ENCODE peak calls at places on chromosomes 3 and 15, in ten cellular contexts. Z is GM23338, Y is endothelial cell of umbilical vein, U is K562, I is SK-N-SH, Q is GM12878, S is suprapubic skin, X is upper lobe of left lung, N is HepG2, J is breast epithelium. B is an unnamed sample.

GRCh38 chr3:194075802-194076460 is 60.0 kb upstream of the HES1 start:
- DNase-seq in Z (no peak), Y (no peak), U (peak), I (no peak), Q (no peak), S (no peak), X (no peak), N (peak), J (no peak), B (no peak)

GRCh38 chr15:66293085-66293418 is 316 bp upstream of the DIS3L start:
- DNase-seq in Z (no peak), Y (no peak), U (no peak), I (no peak), Q (no peak), S (peak), X (no peak), N (no peak), J (no peak), B (no peak)

GRCh38 chr3:73723596-73723995 is 98.9 kb upstream of the PDZRN3 start:
- DNase-seq in Z (no peak), Y (no peak), U (peak), I (no peak), Q (no peak), S (no peak), X (no peak), N (no peak), J (no peak), B (no peak)

GRCh38 chr3:46609074-46609735 is 3.1 kb upstream of the FAM240A start:
- DNase-seq in Z (no peak), Y (no peak), U (no peak), I (no peak), Q (no peak), S (no peak), X (no peak), N (no peak), J (no peak), B (no peak)

GRCh38 chr15:57665939-57666338 is 40.6 kb upstream of the POLR2M start:
- DNase-seq in Z (no peak), Y (no peak), U (no peak), I (no peak), Q (no peak), S (no peak), X (no peak), N (no peak), J (no peak), B (no peak)

GRCh38 chr15:77143191-77143590 is 72.3 kb upstream of the TSPAN3 start:
- DNase-seq in Z (no peak), Y (no peak), U (no peak), I (no peak), Q (no peak), S (no peak), X (no peak), N (no peak), J (no peak), B (no peak)

GRCh38 chr15:75673426-75674247 is 25.9 kb downstream of the SNX33 start:
- DNase-seq in Z (no peak), Y (no peak), U (no peak), I (no peak), Q (no peak), S (no peak), X (no peak), N (no peak), J (no peak), B (no peak)

GRCh38 chr15:47504624-47505256 is 212.6 kb upstream of the SEMA6D start:
- DNase-seq in Z (no peak), Y (no peak), U (no peak), I (no peak), Q (no peak), S (no peak), X (no peak), N (no peak), J (no peak), B (peak)

GRCh38 chr3:71831599-71831998 is 46.7 kb upstream of the PROK2 start:
- DNase-seq in Z (no peak), Y (no peak), U (no peak), I (no peak), Q (no peak), S (no peak), X (no peak), N (no peak), J (no peak), B (peak)

GRCh38 chr15:85763157-85763556 is 31.6 kb downstream of the KLHL25 start:
- DNase-seq in Z (no peak), Y (no peak), U (no peak), I (no peak), Q (no peak), S (no peak), X (peak), N (no peak), J (no peak), B (no peak)

GRCh38 chr3:184443831-184444230 is 64.0 kb downstream of the CHRD start:
- DNase-seq in Z (no peak), Y (no peak), U (no peak), I (no peak), Q (no peak), S (no peak), X (no peak), N (no peak), J (no peak), B (no peak)

GRCh38 chr3:184449161-184449515 is 69.3 kb downstream of the CHRD start:
- DNase-seq in Z (no peak), Y (no peak), U (no peak), I (no peak), Q (no peak), S (no peak), X (no peak), N (no peak), J (no peak), B (no peak)

GRCh38 chr3:184453296-184453695 is 73.4 kb downstream of the CHRD start:
- DNase-seq in Z (no peak), Y (no peak), U (no peak), I (no peak), Q (no peak), S (no peak), X (no peak), N (no peak), J (no peak), B (no peak)

GRCh38 chr3:184450542-184450941 is 70.7 kb downstream of the CHRD start:
- DNase-seq in Z (no peak), Y (no peak), U (no peak), I (no peak), Q (no peak), S (no peak), X (no peak), N (no peak), J (no peak), B (no peak)

DNA sequence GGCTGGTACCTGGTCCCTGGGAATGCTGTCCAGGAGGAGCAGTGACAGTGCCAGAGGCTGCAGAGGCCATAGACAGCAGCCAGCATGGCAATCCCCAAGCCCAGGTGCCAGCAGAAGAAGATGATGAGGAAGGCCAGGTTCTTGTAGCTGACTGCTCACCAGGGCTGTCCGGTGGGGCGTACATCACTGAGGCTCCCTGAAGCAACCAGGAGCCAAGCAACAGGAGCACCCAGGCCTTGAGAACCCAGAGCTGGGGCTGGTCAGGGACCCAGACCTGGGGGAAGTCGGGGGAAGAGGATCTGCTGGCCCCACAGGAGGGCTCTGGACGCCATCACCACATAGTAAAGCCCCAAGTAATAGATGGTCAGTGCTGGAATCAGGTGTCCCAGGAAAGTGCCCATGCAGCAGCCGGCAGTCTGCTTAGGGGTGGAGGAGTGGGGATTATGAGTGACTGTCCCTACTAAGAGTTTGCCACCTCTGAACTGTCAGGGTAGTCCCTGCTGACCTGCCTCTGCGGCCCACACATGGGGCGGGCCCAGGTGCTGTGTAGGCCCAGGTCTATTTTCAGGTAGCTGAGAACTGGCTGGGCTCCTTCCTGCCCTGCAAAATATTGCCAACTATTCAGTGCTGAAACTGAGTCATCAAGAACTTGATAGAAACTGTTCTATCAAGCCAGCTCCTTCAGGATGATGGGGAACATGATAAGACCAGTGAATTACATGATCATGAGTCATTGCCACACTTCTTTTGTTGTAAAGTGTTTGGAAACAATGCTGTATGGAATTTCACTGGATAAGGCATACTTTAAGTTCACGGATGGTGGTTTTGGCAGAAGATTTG is 68.7 kb downstream of the CHRD start:
- DNase-seq in Z (no peak), Y (peak), U (no peak), I (no peak), Q (no peak), S (no peak), X (peak), N (no peak), J (no peak), B (no peak)
- TF ChIP-seq POLR2AphosphoS5 in Z (no peak), Y (peak), U (no peak), I (peak), Q (no peak), S (no peak), X (no peak), N (no peak), J (no peak), B (no peak)

GRCh38 chr15:96888764-96889163 is 558.3 kb downstream of the NR2F2 start:
- DNase-seq in Z (no peak), Y (no peak), U (no peak), I (no peak), Q (no peak), S (no peak), X (no peak), N (no peak), J (no peak), B (no peak)

GRCh38 chr15:96889734-96890480 is 559.4 kb downstream of the NR2F2 start:
- DNase-seq in Z (no peak), Y (peak), U (no peak), I (no peak), Q (no peak), S (no peak), X (no peak), N (no peak), J (no peak), B (peak)

GRCh38 chr15:96894669-96895068 is 564.2 kb downstream of the NR2F2 start:
- DNase-seq in Z (no peak), Y (peak), U (no peak), I (no peak), Q (no peak), S (no peak), X (no peak), N (no peak), J (no peak), B (no peak)

GRCh38 chr15:96896766-96897165 is 566.3 kb downstream of the NR2F2 start:
- DNase-seq in Z (no peak), Y (no peak), U (no peak), I (no peak), Q (no peak), S (no peak), X (no peak), N (no peak), J (no peak), B (peak)

GRCh38 chr15:96893159-96893906 is 562.8 kb downstream of the NR2F2 start:
- DNase-seq in Z (peak), Y (peak), U (no peak), I (no peak), Q (no peak), S (no peak), X (no peak), N (no peak), J (no peak), B (no peak)
- TF ChIP-seq CTCF in Z (peak), Y (peak), U (no peak), I (peak), Q (peak), S (peak), X (peak), N (peak), J (peak), B (peak)

GRCh38 chr3:118809696-118810498 is 224.7 kb downstream of the IGSF11 start:
- DNase-seq in Z (no peak), Y (no peak), U (no peak), I (no peak), Q (peak), S (no peak), X (no peak), N (no peak), J (no peak), B (no peak)
- TF ChIP-seq POLR2AphosphoS5 in Z (no peak), Y (no peak), U (no peak), I (no peak), Q (no peak), S (no peak), X (no peak), N (no peak), J (no peak), B (no peak)

GRCh38 chr15:49619226-49619625 is 1.4 kb downstream of the FAM227B start:
- DNase-seq in Z (no peak), Y (no peak), U (peak), I (no peak), Q (no peak), S (no peak), X (no peak), N (no peak), J (no peak), B (peak)

GRCh38 chr15:49621327-49622210 is 721 bp downstream of the DTWD1 start:
- DNase-seq in Z (peak), Y (peak), U (peak), I (peak), Q (no peak), S (no peak), X (no peak), N (no peak), J (no peak), B (peak)

GRCh38 chr15:49622561-49622960 is 1.7 kb downstream of the DTWD1 start:
- DNase-seq in Z (peak), Y (no peak), U (peak), I (peak), Q (no peak), S (no peak), X (no peak), N (no peak), J (no peak), B (no peak)

GRCh38 chr15:49620658-49621326 is at the start of the genes DTWD1 and FAM227B:
- DNase-seq in Z (peak), Y (peak), U (peak), I (peak), Q (peak), S (peak), X (peak), N (peak), J (peak), B (peak)

GRCh38 chr15:49620174-49620573 is 444 bp downstream of the FAM227B start:
- DNase-seq in Z (peak), Y (peak), U (no peak), I (no peak), Q (no peak), S (no peak), X (no peak), N (no peak), J (no peak), B (peak)
- TF ChIP-seq CTCF in Z (no peak), Y (no peak), U (no peak), I (no peak), Q (no peak), S (peak), X (no peak), N (no peak), J (peak), B (no peak)

GRCh38 chr3:51669241-51670052 is 1.6 kb upstream of the TEX264 start:
- DNase-seq in Z (peak), Y (peak), U (peak), I (peak), Q (no peak), S (peak), X (peak), N (peak), J (peak), B (peak)
- TF ChIP-seq POLR2AphosphoS5 in Z (no peak), Y (no peak), U (no peak), I (no peak), Q (no peak), S (no peak), X (no peak), N (no peak), J (no peak), B (no peak)